ENCODE peak calls at places on chromosomes 13 and 19, in six cellular contexts. Z is GM20000, D is upper lobe of left lung, Y is HFFc6, V is endothelial cell, Q is cardiac fibroblast. H is an unnamed sample.

GRCh38 chr13:41459754-41460111 is 2.4 kb downstream of the RGCC start:
- DNase-seq in Z (no peak), V (no peak), D (no peak), Y (no peak), Q (no peak), H (no peak)

GRCh38 chr19:49064029-49064629 is 489 bp downstream of the NTF4 start:
- DNase-seq in D (no peak), Y (no peak), V (no peak), Z (peak), Q (no peak), H (no peak)

GRCh38 chr13:106710267-106710666 is 142.3 kb upstream of the ARGLU1 start:
- DNase-seq in Q (peak), V (no peak), Y (no peak), Z (no peak), D (no peak), H (no peak)

GRCh38 chr13:50268500-50268899 is 253.3 kb downstream of the KCNRG start:
- DNase-seq in V (no peak), D (no peak), Z (no peak), Q (peak), Y (no peak), H (no peak)

GRCh38 chr19:10517760-10518443 is 655 bp upstream of the S1PR5 start:
- DNase-seq in Q (peak), Z (no peak), Y (peak), D (peak), V (no peak), H (peak)

GRCh38 chr19:536881-537404 is 5.4 kb downstream of the CDC34 start:
- DNase-seq in Q (no peak), Y (no peak), V (no peak), D (peak), Z (no peak), H (no peak)

GRCh38 chr13:74191036-74191809 is 57.0 kb upstream of the KLF12 start:
- DNase-seq in D (no peak), Z (no peak), Q (no peak), Y (no peak), V (no peak), H (no peak)

GRCh38 chr19:15282311-15282705 is 50.0 kb downstream of the BRD4 start:
- DNase-seq in Q (no peak), Y (no peak), D (no peak), V (no peak), Z (no peak), H (no peak)

GRCh38 chr19:9467161-9467560 is 31.3 kb downstream of the ZNF560 start:
- DNase-seq in V (no peak), Y (no peak), Z (no peak), Q (no peak), D (no peak), H (no peak)

GRCh38 chr19:19459099-19459498 is 53.6 kb downstream of the GATAD2A start:
- DNase-seq in V (no peak), Q (no peak), Y (peak), Z (peak), D (no peak), H (no peak)

GRCh38 chr19:54312011-54312410 is 955 bp downstream of the LILRA5 start:
- DNase-seq in Y (no peak), Q (no peak), D (no peak), V (no peak), Z (no peak), H (no peak)

GRCh38 chr19:14114854-14115253 is 2.7 kb downstream of the PRKACA start:
- DNase-seq in D (peak), V (peak), Z (peak), Q (peak), Y (no peak), H (peak)

GRCh38 chr13:96544965-96545364 is 449.3 kb downstream of the OXGR1 start:
- DNase-seq in Q (no peak), Y (no peak), V (no peak), D (no peak), Z (no peak), H (no peak)

GRCh38 chr13:112248406-112248760 is 127.8 kb upstream of the SPACA7 start:
- DNase-seq in D (peak), Y (no peak), Q (no peak), V (no peak), Z (no peak), H (no peak)

DNA sequence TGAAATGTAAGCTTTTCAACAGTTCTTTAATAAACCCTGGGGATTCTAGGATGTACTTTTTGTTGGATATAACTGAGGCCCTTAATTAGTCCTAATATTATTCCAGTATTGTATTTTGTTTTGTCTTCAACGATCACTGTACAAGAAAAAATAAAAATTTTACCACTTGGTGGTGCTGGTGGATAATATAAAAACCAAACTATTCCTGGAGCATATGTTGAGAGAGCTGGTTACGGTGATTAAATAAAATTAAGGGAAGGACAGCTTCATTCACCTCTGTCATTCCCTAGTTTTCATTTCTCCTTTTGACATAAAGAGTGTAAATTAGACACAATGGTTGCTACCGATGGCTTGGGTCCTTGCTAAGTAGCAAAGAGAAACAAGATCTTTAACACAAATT is 598.6 kb upstream of the PCDH20 start:
- DNase-seq in Z (no peak), D (no peak), V (no peak), Q (peak), Y (no peak), H (no peak)
- TF ChIP-seq CTCF in Z (no peak), D (no peak), V (no peak), Q (no peak), Y (no peak), H (no peak)

GRCh38 chr13:94776956-94777355 is 64.6 kb upstream of the SOX21 start:
- DNase-seq in D (no peak), V (no peak), Q (no peak), Y (no peak), Z (no peak), H (no peak)

GRCh38 chr13:94780421-94780820 is 68.1 kb upstream of the SOX21 start:
- DNase-seq in Z (no peak), Q (no peak), Y (no peak), D (no peak), V (no peak), H (no peak)

GRCh38 chr13:94778986-94779385 is 66.6 kb upstream of the SOX21 start:
- DNase-seq in Q (no peak), Z (no peak), Y (no peak), D (no peak), V (no peak), H (no peak)

GRCh38 chr13:94776300-94776699 is 64.0 kb upstream of the SOX21 start:
- DNase-seq in Z (no peak), D (peak), V (no peak), Q (no peak), Y (no peak), H (no peak)

DNA sequence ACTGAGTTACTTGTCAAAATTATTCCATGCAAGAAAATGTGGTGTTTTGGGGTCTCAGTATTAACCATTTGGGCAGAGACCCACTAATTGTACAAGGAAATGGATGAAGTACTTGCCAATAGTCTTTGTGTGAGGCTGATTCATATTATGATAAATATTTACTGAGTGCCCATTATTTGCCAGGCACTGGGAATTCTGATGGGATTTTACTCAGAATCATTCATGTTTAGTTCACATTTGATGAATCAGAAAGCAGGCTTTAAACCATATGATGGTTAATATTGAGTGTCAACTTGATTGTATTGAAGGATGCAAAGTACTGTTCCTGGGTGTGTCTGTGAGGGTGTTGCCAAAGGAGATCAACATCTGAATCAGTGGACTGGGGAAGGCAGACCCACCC is 66.2 kb upstream of the SOX21 start:
- DNase-seq in V (no peak), Q (no peak), D (no peak), Y (no peak), Z (no peak), H (no peak)
- TF ChIP-seq CTCF in V (no peak), Q (no peak), D (no peak), Y (no peak), Z (no peak), H (no peak)

DNA sequence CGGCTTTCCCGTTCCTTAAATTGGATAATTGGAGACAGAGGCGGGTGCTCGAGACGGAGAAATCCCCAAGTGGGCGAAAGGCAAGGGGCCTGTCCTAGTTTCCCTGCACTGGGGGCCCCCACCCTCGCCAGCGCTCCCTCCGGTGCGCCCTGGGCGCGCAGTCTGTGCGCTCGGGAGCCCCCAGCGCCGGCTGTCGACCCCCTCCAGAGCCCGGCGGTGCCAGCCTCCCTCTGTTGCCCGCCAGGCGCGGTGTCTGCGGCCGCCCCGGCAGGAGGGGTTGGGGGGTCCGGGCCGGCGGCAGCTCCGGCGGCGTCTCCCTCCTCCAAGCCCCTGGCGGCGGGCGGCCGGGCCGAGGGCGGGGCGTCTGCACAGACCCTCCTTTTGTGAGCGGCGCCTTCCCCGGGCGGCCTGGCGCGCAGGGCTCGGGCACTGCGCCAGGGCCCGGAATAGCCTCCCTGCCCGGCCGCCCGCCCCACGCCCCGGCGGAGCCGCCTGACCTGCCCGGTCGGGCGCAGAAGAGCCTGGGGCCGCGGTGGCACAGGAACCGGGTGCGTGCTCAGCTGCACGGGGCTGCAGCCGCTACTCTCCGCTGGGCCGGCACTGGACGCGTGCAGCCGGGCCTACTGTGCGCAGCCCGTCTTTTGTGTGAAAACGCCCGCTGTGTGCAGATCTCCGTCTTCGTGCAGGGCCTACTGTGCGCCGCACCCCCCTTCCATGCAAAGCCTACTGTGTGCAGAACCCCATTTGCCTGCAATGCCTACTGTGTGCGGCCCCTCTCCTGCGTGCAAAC is 13.2 kb downstream of the GADD45B start:
- DNase-seq in Q (peak), D (peak), V (peak), Y (peak), Z (peak), H (no peak)
- TF ChIP-seq CTCF in Q (no peak), D (no peak), V (peak), Y (peak), Z (no peak), H (no peak)

GRCh38 chr13:46551410-46552301 is 1.3 kb upstream of the LRCH1 start:
- DNase-seq in Q (peak), Z (peak), Y (peak), V (peak), D (no peak), H (peak)

GRCh38 chr13:46553886-46554855 is 1.2 kb downstream of the LRCH1 start:
- DNase-seq in Q (peak), D (peak), V (peak), Y (peak), Z (peak), H (peak)

GRCh38 chr13:46552302-46552680 is 679 bp upstream of the LRCH1 start:
- DNase-seq in Y (no peak), D (no peak), Q (no peak), V (no peak), Z (no peak), H (no peak)

GRCh38 chr13:46553521-46553885 is 533 bp downstream of the LRCH1 start:
- DNase-seq in Y (no peak), Q (no peak), V (peak), Z (no peak), D (no peak), H (no peak)

DNA sequence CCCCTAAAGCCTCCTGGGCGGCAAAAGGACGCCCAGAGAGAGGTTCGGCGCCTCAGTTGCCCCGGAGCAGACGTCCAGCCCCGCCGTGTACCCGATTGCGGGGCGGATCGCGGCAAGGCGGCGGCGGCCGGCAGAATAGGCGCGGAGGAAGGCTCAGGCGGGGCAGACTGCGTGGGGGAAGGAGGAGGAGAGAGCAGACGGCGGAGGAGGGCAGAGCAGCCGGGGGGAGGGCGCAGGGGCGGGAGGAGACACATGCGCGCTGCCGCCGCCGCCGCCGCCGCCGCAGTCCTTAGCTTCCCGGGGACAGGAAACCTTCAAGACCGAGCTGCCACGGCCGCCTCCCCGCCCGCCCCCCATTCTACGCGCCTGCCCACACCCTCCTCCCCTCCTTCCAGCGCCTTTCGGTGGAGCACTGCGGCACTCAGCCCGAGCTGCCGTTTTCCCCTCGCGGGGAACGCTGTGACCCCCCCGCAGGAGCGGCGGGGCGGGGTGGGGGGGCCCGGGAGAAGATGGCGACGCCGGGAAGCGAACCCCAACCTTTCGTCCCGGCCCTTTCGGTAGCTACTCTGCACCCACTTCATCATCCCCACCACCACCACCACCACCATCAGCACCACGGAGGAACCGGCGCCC is at the start of gene LRCH1:
- DNase-seq in Q (peak), D (peak), V (peak), Y (peak), Z (peak), H (peak)
- TF ChIP-seq CTCF in Q (no peak), D (no peak), V (no peak), Y (no peak), Z (no peak), H (no peak)

GRCh38 chr19:1791879-1792278 is 20.2 kb downstream of the ATP8B3 start:
- DNase-seq in Y (no peak), D (no peak), Z (no peak), Q (no peak), V (no peak), H (no peak)
- TF ChIP-seq CTCF in Y (no peak), D (no peak), Z (no peak), Q (no peak), V (no peak), H (no peak)

GRCh38 chr13:91383836-91384235 is 14.6 kb upstream of the GPC5 start:
- DNase-seq in Q (no peak), V (no peak), D (no peak), Z (no peak), Y (no peak), H (no peak)

GRCh38 chr13:91384891-91385290 is 13.5 kb upstream of the GPC5 start:
- DNase-seq in D (no peak), V (no peak), Q (no peak), Y (no peak), Z (no peak), H (no peak)

GRCh38 chr13:91381371-91381770 is 17.1 kb upstream of the GPC5 start:
- DNase-seq in Z (no peak), Y (no peak), D (no peak), Q (peak), V (no peak), H (no peak)
- TF ChIP-seq CTCF in Z (no peak), Y (peak), D (peak), Q (peak), V (no peak), H (no peak)

DNA sequence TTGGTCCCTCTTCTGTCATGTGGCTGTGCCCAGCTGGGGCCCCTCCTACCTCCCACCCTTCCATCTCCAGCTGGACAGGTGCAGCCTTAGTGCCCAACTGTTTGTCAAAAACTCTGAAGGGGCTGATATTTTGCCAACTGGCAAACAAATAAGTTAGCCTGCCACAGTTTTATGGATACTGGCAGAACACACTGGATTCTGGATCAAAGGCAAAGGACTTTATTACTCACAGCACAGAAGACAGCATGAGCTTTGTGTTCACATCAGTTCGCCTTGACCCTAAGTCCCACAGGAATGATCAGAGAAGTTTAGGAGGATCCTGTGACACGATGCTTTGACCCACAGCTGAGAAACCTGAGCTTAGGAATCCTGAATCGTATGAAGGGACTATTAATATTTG is 16.4 kb downstream of the KLK2 start:
- DNase-seq in D (no peak), V (no peak), Z (no peak), Y (no peak), Q (no peak), H (no peak)
- TF ChIP-seq CTCF in D (no peak), V (no peak), Z (no peak), Y (no peak), Q (no peak), H (no peak)

H was measured in natural killer cell.